ENCODE peak calls at places on chromosome 12, in ten cellular contexts. F is M059J; S is glutamatergic neuron; G is hypothalamus; D is activated CD8-positive, alpha-beta memory T cell treated with anti-CD3 and anti-CD28 coated beads for 24 hours; K is nephron progenitor cell; Z is head of caudate nucleus; O is heart left ventricle; H is Peyer's patch; Y is lower leg skin. X is an unnamed sample.

GRCh38 chr12:5965950-5966383 is 20.9 kb upstream of the ANO2 start:
- DNase-seq in Y (no peak), H (peak), D (peak), F (peak), Z (peak), S (peak), G (peak), K (peak), O (peak), X (peak)

GRCh38 chr12:32804301-32804700 is 48.6 kb upstream of the YARS2 start:
- DNase-seq in Z (no peak), O (no peak), F (no peak), S (no peak), G (no peak), K (no peak), Y (no peak), D (no peak), H (no peak), X (no peak)

GRCh38 chr12:10082057-10082874 is 16.5 kb downstream of the CLEC1A start:
- DNase-seq in Z (no peak), K (no peak), S (no peak), F (peak), O (no peak), H (no peak), G (no peak), Y (no peak), D (no peak), X (no peak)

GRCh38 chr12:42426733-42427132 is 100.8 kb downstream of the PPHLN1 start:
- DNase-seq in D (no peak), F (peak), Y (no peak), K (no peak), H (no peak), Z (peak), O (no peak), S (no peak), G (no peak), X (peak)

GRCh38 chr12:116360579-116361403 is 83.3 kb upstream of the MED13L start:
- DNase-seq in S (no peak), H (no peak), K (no peak), F (no peak), D (no peak), G (no peak), O (no peak), Y (no peak), Z (no peak), X (no peak)

GRCh38 chr12:28568083-28568482 is 377.8 kb downstream of the CCDC91 start:
- DNase-seq in O (no peak), Z (no peak), K (no peak), F (peak), Y (peak), D (no peak), G (no peak), H (no peak), S (no peak), X (peak)

GRCh38 chr12:51281202-51281924 is 11.1 kb upstream of the SMAGP start:
- DNase-seq in S (no peak), H (no peak), O (no peak), Z (no peak), G (no peak), K (no peak), Y (no peak), D (no peak), F (no peak), X (peak)

GRCh38 chr12:9127484-9127883 is 11.8 kb upstream of the A2M start:
- DNase-seq in H (no peak), K (no peak), S (no peak), Y (no peak), G (no peak), F (no peak), D (no peak), Z (no peak), O (no peak), X (no peak)

GRCh38 chr12:9760699-9761406 is at the start of gene CD69:
- DNase-seq in F (peak), K (no peak), Z (no peak), G (no peak), H (peak), S (no peak), Y (peak), O (no peak), D (peak), X (peak)

GRCh38 chr12:39294712-39295111 is 148.2 kb downstream of the KIF21A start:
- DNase-seq in O (no peak), Z (no peak), G (no peak), K (no peak), S (no peak), D (no peak), Y (no peak), F (no peak), H (no peak), X (no peak)

GRCh38 chr12:102462803-102463499 is 17.4 kb downstream of the IGF1 start:
- DNase-seq in O (no peak), Z (no peak), F (no peak), D (no peak), Y (no peak), S (no peak), H (no peak), K (no peak), G (no peak), X (no peak)

GRCh38 chr12:39620664-39621658 is 1.4 kb upstream of the ABCD2 start:
- DNase-seq in O (no peak), H (peak), Y (no peak), D (peak), F (no peak), S (no peak), Z (no peak), K (no peak), G (no peak), X (peak)

GRCh38 chr12:124130717-124131670 is 158.0 kb downstream of the ZNF664 start:
- DNase-seq in Z (no peak), Y (no peak), G (no peak), S (no peak), H (no peak), D (no peak), O (no peak), F (no peak), K (no peak), X (no peak)